ENCODE peak calls at places on chromosomes 4 and X, in ten cellular contexts. U, F, R, A, Z, N, O, P, W and M are unnamed samples.
A peak's percentile ranks its signal among the peaks of the same experiment; 100 is the strongest.

GRCh38 chrX:81378550-81378949 is 176.6 kb downstream of the SH3BGRL start:
- DNase-seq in U (no peak), F (no peak), R (peak; percentile 0), A (no peak), Z (no peak), N (no peak), O (no peak), P (no peak), W (no peak), M (no peak)

GRCh38 chr4:120683902-120684540 is 238.5 kb downstream of the PRDM5 start:
- DNase-seq in U (no peak), F (no peak), R (no peak), A (no peak), Z (no peak), N (no peak), O (no peak), P (no peak), W (no peak), M (no peak)

GRCh38 chrX:141405878-141406492 is 163.7 kb upstream of the SPANXC start:
- DNase-seq in U (no peak), F (no peak), R (peak; percentile 49), A (no peak), Z (no peak), N (no peak), O (no peak), P (peak; percentile 85), W (no peak), M (no peak)

GRCh38 chrX:96538104-96538725 is 146.4 kb upstream of the DIAPH2 start:
- DNase-seq in U (no peak), F (no peak), R (no peak), A (no peak), Z (no peak), N (peak; percentile 59), O (peak; percentile 3), P (no peak), W (no peak), M (no peak)

GRCh38 chr4:110487873-110488272 is 11.9 kb downstream of the ENPEP start:
- DNase-seq in U (no peak), F (no peak), R (peak; percentile 54), A (no peak), Z (no peak), N (no peak), O (peak; percentile 64), P (peak; percentile 4), W (no peak), M (no peak)

GRCh38 chr4:30294295-30294694 is 425.9 kb upstream of the PCDH7 start:
- DNase-seq in U (no peak), F (no peak), R (no peak), A (no peak), Z (no peak), N (no peak), O (no peak), P (no peak), W (no peak), M (no peak)

GRCh38 chrX:69285401-69285871 is 120.2 kb upstream of the PJA1 start:
- DNase-seq in U (no peak), F (no peak), R (peak; percentile 28), A (no peak), Z (no peak), N (no peak), O (no peak), P (no peak), W (no peak), M (no peak)

GRCh38 chrX:150158554-150159332 is 204.4 kb upstream of the MAMLD1 start:
- DNase-seq in U (no peak), F (no peak), R (no peak), A (no peak), Z (no peak), N (no peak), O (no peak), P (no peak), W (no peak), M (no peak)

GRCh38 chr4:16192631-16193483 is 33.4 kb downstream of the TAPT1 start:
- DNase-seq in U (no peak), F (no peak), R (peak; percentile 32), A (no peak), Z (no peak), N (no peak), O (no peak), P (no peak), W (no peak), M (no peak)

GRCh38 chr4:55364691-55365346 is 18.8 kb downstream of the SRD5A3 start:
- DNase-seq in U (no peak), F (no peak), R (no peak), A (no peak), Z (no peak), N (no peak), O (peak; percentile 68), P (no peak), W (no peak), M (no peak)

GRCh38 chr4:141283563-141283962 is 62.9 kb downstream of the ZNF330 start:
- DNase-seq in U (no peak), F (no peak), R (no peak), A (no peak), Z (no peak), N (no peak), O (no peak), P (no peak), W (no peak), M (no peak)

GRCh38 chr4:15910150-15910945 is 28.2 kb downstream of the FGFBP1 start:
- DNase-seq in U (no peak), F (no peak), R (no peak), A (no peak), Z (no peak), N (no peak), O (no peak), P (no peak), W (no peak), M (no peak)